ENCODE peak calls at places on chromosomes 3 and 15, in five cellular contexts. One of them, this sample, is unnamed.

GRCh38 chr3:197309528-197310361 is 11.3 kb upstream of the DLG1 start:
- DNase-seq in cardiac muscle cell: peak
- DNase-seq in NCI-H460: peak
- DNase-seq in naive thymus-derived CD4-positive, alpha-beta T cell: no peak
- DNase-seq in nephron progenitor cell: no peak
- DNase-seq in this sample: no peak

GRCh38 chr15:57914350-57915055 is 151.0 kb downstream of the ALDH1A2 start:
- DNase-seq in cardiac muscle cell: no peak
- DNase-seq in NCI-H460: no peak
- DNase-seq in naive thymus-derived CD4-positive, alpha-beta T cell: no peak
- DNase-seq in nephron progenitor cell: no peak
- DNase-seq in this sample: no peak

GRCh38 chr3:164113406-164114332 is 964.6 kb downstream of the SI start:
- DNase-seq in cardiac muscle cell: no peak
- DNase-seq in NCI-H460: no peak
- DNase-seq in naive thymus-derived CD4-positive, alpha-beta T cell: no peak
- DNase-seq in nephron progenitor cell: no peak
- DNase-seq in this sample: no peak

GRCh38 chr3:160134964-160135363 is 90.3 kb upstream of the C3orf80 start:
- DNase-seq in cardiac muscle cell: peak
- DNase-seq in NCI-H460: no peak
- DNase-seq in naive thymus-derived CD4-positive, alpha-beta T cell: no peak
- DNase-seq in nephron progenitor cell: no peak
- DNase-seq in this sample: no peak

GRCh38 chr3:30418443-30418842 is 188.0 kb upstream of the TGFBR2 start:
- DNase-seq in cardiac muscle cell: no peak
- DNase-seq in NCI-H460: no peak
- DNase-seq in naive thymus-derived CD4-positive, alpha-beta T cell: no peak
- DNase-seq in nephron progenitor cell: no peak
- DNase-seq in this sample: no peak

GRCh38 chr3:196666001-196666867 is 26.7 kb downstream of the NRROS start:
- DNase-seq in cardiac muscle cell: peak
- DNase-seq in NCI-H460: peak
- DNase-seq in naive thymus-derived CD4-positive, alpha-beta T cell: no peak
- DNase-seq in nephron progenitor cell: no peak
- DNase-seq in this sample: no peak

GRCh38 chr3:67481126-67481525 is 173.3 kb downstream of the SUCLG2 start:
- DNase-seq in cardiac muscle cell: peak
- DNase-seq in NCI-H460: no peak
- DNase-seq in naive thymus-derived CD4-positive, alpha-beta T cell: no peak
- DNase-seq in nephron progenitor cell: no peak
- DNase-seq in this sample: no peak

GRCh38 chr15:51089699-51090098 is 5.0 kb downstream of the TNFAIP8L3 start:
- DNase-seq in cardiac muscle cell: peak
- DNase-seq in NCI-H460: no peak
- DNase-seq in naive thymus-derived CD4-positive, alpha-beta T cell: no peak
- DNase-seq in nephron progenitor cell: no peak
- DNase-seq in this sample: no peak

GRCh38 chr3:21718161-21718765 is 32.7 kb downstream of the ZNF385D start:
- DNase-seq in cardiac muscle cell: peak
- DNase-seq in NCI-H460: no peak
- DNase-seq in naive thymus-derived CD4-positive, alpha-beta T cell: no peak
- DNase-seq in nephron progenitor cell: no peak
- DNase-seq in this sample: no peak

GRCh38 chr15:94692697-94693096 is 461.3 kb downstream of the MCTP2 start:
- DNase-seq in cardiac muscle cell: no peak
- DNase-seq in NCI-H460: no peak
- DNase-seq in naive thymus-derived CD4-positive, alpha-beta T cell: no peak
- DNase-seq in nephron progenitor cell: no peak
- DNase-seq in this sample: no peak

GRCh38 chr3:61778095-61778494 is 216.7 kb downstream of the PTPRG start:
- DNase-seq in cardiac muscle cell: no peak
- DNase-seq in NCI-H460: no peak
- DNase-seq in naive thymus-derived CD4-positive, alpha-beta T cell: no peak
- DNase-seq in nephron progenitor cell: no peak
- DNase-seq in this sample: no peak

This sample was measured in immature natural killer cell.